ENCODE peak calls at places on chromosomes 2 and 18, in five cellular contexts. One of them, this sample, is unnamed. For H3K36me3, the result is how much of the 10 kb centered on the place peaks cover.

GRCh38 chr18:75377975-75378673 is 49.4 kb downstream of the SMIM21 start:
- DNase-seq in IMR-90: no peak
- DNase-seq in ovary: no peak
- DNase-seq in K562: peak
- DNase-seq in endothelial cell of umbilical vein: no peak
- DNase-seq in this sample: no peak

GRCh38 chr2:2850218-2850850 is 519.3 kb upstream of the MYT1L start:
- DNase-seq in ovary: no peak
- DNase-seq in endothelial cell of umbilical vein: no peak
- DNase-seq in K562: no peak
- DNase-seq in IMR-90: no peak
- DNase-seq in this sample: no peak

GRCh38 chr2:37975808-37976207 is 50.7 kb downstream of the RMDN2 start:
- DNase-seq in endothelial cell of umbilical vein: no peak
- DNase-seq in ovary: no peak
- DNase-seq in IMR-90: no peak
- DNase-seq in K562: no peak
- DNase-seq in this sample: no peak

GRCh38 chr2:59449264-59449663 is 1104.2 kb downstream of the BCL11A start:
- DNase-seq in K562: no peak
- DNase-seq in IMR-90: no peak
- DNase-seq in endothelial cell of umbilical vein: no peak
- DNase-seq in ovary: no peak
- DNase-seq in this sample: no peak

GRCh38 chr2:182606728-182607681 is 109.1 kb upstream of the DNAJC10 start:
- DNase-seq in endothelial cell of umbilical vein: no peak
- DNase-seq in ovary: no peak
- DNase-seq in K562: no peak
- DNase-seq in IMR-90: no peak
- DNase-seq in this sample: no peak

GRCh38 chr2:8653485-8653884 is 28.4 kb upstream of the ID2 start:
- DNase-seq in endothelial cell of umbilical vein: no peak
- DNase-seq in ovary: no peak
- DNase-seq in K562: no peak
- DNase-seq in IMR-90: no peak
- DNase-seq in this sample: no peak

GRCh38 chr18:12308386-12309100 is 502 bp downstream of the TUBB6 start:
- DNase-seq in ovary: peak
- DNase-seq in IMR-90: peak
- DNase-seq in endothelial cell of umbilical vein: peak
- DNase-seq in K562: peak
- DNase-seq in this sample: peak

GRCh38 chr2:66489433-66489832 is 54.5 kb downstream of the MEIS1 start:
- DNase-seq in K562: no peak
- DNase-seq in ovary: no peak
- DNase-seq in IMR-90: no peak
- DNase-seq in endothelial cell of umbilical vein: peak
- DNase-seq in this sample: no peak

GRCh38 chr18:57801379-57802165 is 1.5 kb downstream of the ATP8B1 start:
- DNase-seq in IMR-90: no peak
- DNase-seq in K562: no peak
- DNase-seq in endothelial cell of umbilical vein: peak
- DNase-seq in ovary: no peak
- DNase-seq in this sample: no peak

GRCh38 chr2:170159060-170159459 is 18.9 kb upstream of the MYO3B start:
- DNase-seq in endothelial cell of umbilical vein: no peak
- DNase-seq in ovary: no peak
- DNase-seq in IMR-90: no peak
- DNase-seq in K562: no peak
- DNase-seq in this sample: no peak

GRCh38 chr2:126886201-126886905 is 12.3 kb upstream of the TEX51 start:
- DNase-seq in ovary: peak
- DNase-seq in endothelial cell of umbilical vein: peak
- DNase-seq in K562: peak
- DNase-seq in IMR-90: peak
- DNase-seq in this sample: no peak

GRCh38 chr2:15643209-15643500 is 51.5 kb downstream of the DDX1 start:
- DNase-seq in ovary: no peak
- DNase-seq in endothelial cell of umbilical vein: no peak
- DNase-seq in IMR-90: no peak
- DNase-seq in K562: no peak
- DNase-seq in this sample: no peak

GRCh38 chr2:152766908-152767307 is 48.5 kb downstream of the ARL6IP6 start:
- DNase-seq in IMR-90: peak
- DNase-seq in K562: no peak
- DNase-seq in endothelial cell of umbilical vein: no peak
- DNase-seq in ovary: no peak
- DNase-seq in this sample: no peak

GRCh38 chr18:47251289-47252120 is at the start of gene SKOR2:
- DNase-seq in endothelial cell of umbilical vein: no peak
- DNase-seq in IMR-90: no peak
- DNase-seq in ovary: no peak
- DNase-seq in K562: no peak
- DNase-seq in this sample: no peak

GRCh38 chr18:7566587-7567486 is at the start of gene PTPRM:
- DNase-seq in K562: peak
- DNase-seq in ovary: peak
- DNase-seq in endothelial cell of umbilical vein: peak
- DNase-seq in IMR-90: peak
- DNase-seq in this sample: peak

GRCh38 chr18:47118986-47119385 is 31.3 kb downstream of the HDHD2 start:
- DNase-seq in K562: no peak
- DNase-seq in IMR-90: peak
- DNase-seq in ovary: no peak
- DNase-seq in endothelial cell of umbilical vein: no peak
- DNase-seq in this sample: no peak

GRCh38 chr2:8002765-8003393 is 679.0 kb upstream of the ID2 start:
- DNase-seq in ovary: no peak
- DNase-seq in K562: no peak
- DNase-seq in IMR-90: no peak
- DNase-seq in endothelial cell of umbilical vein: no peak
- DNase-seq in this sample: no peak

GRCh38 chr2:145652051-145652450 is 1132.1 kb upstream of the ZEB2 start:
- DNase-seq in IMR-90: peak
- DNase-seq in K562: no peak
- DNase-seq in ovary: no peak
- DNase-seq in endothelial cell of umbilical vein: no peak
- DNase-seq in this sample: no peak

GRCh38 chr18:29596959-29597358 is 1420.0 kb upstream of the CDH2 start:
- DNase-seq in IMR-90: no peak
- DNase-seq in K562: no peak
- DNase-seq in endothelial cell of umbilical vein: no peak
- DNase-seq in ovary: no peak
- DNase-seq in this sample: no peak

GRCh38 chr2:36672199-36672598 is 24.3 kb upstream of the VIT start:
- DNase-seq in ovary: no peak
- DNase-seq in endothelial cell of umbilical vein: peak
- DNase-seq in K562: no peak
- DNase-seq in IMR-90: peak
- DNase-seq in this sample: no peak

GRCh38 chr2:103734911-103735310 is 973.1 kb downstream of the TMEM182 start:
- DNase-seq in endothelial cell of umbilical vein: no peak
- DNase-seq in K562: no peak
- DNase-seq in IMR-90: no peak
- DNase-seq in ovary: no peak
- DNase-seq in this sample: no peak

GRCh38 chr18:24019641-24020331 is 5.2 kb downstream of the TTC39C start:
- DNase-seq in ovary: no peak
- DNase-seq in IMR-90: no peak
- DNase-seq in endothelial cell of umbilical vein: no peak
- DNase-seq in K562: no peak
- DNase-seq in this sample: no peak

GRCh38 chr2:188937228-188938220 is 36.6 kb upstream of the COL3A1 start:
- DNase-seq in ovary: no peak
- DNase-seq in IMR-90: peak
- DNase-seq in endothelial cell of umbilical vein: peak
- DNase-seq in K562: no peak
- DNase-seq in this sample: no peak

GRCh38 chr2:233476083-233476410 is 90.5 kb downstream of the USP40 start:
- DNase-seq in endothelial cell of umbilical vein: no peak
- DNase-seq in IMR-90: no peak
- DNase-seq in ovary: no peak
- DNase-seq in K562: no peak
- DNase-seq in this sample: no peak
- H3K36me3 ChIP-seq in endothelial cell of umbilical vein: under half
- H3K36me3 ChIP-seq in IMR-90: under half
- H3K36me3 ChIP-seq in ovary: under half
- H3K36me3 ChIP-seq in K562: under half
- H3K36me3 ChIP-seq in this sample: under half

GRCh38 chr2:33476100-33476792 is at the start of gene RASGRP3:
- DNase-seq in IMR-90: peak
- DNase-seq in endothelial cell of umbilical vein: peak
- DNase-seq in K562: peak
- DNase-seq in ovary: peak
- DNase-seq in this sample: peak
- TF ChIP-seq POLR2A in IMR-90: no peak
- TF ChIP-seq POLR2A in endothelial cell of umbilical vein: peak
- TF ChIP-seq POLR2A in K562: no peak
- TF ChIP-seq POLR2A in ovary: no peak
- TF ChIP-seq POLR2A in this sample: peak

DNA sequence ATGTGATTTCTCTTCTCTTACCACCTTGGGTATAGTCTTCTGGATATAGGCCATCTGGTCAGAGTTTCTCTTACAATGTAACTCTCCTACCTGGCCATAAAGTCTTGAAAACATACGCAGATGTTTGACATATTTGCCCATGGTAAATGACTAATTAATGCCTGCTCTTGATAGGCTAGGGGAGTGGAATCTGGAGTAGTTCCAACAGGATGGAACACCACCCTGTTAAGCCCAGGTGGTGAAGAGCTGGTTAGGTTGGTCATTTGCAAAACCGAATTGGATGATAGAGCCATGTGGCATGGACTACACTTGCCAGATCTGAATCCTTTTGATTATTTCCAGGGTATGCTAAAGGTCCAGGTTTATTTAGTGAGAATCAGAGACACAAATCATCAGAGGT is 36.5 kb downstream of the HADHB start:
- DNase-seq in IMR-90: no peak
- DNase-seq in endothelial cell of umbilical vein: no peak
- DNase-seq in K562: no peak
- DNase-seq in ovary: no peak
- DNase-seq in this sample: no peak
- H3K36me3 ChIP-seq in IMR-90: under half
- H3K36me3 ChIP-seq in endothelial cell of umbilical vein: under half
- H3K36me3 ChIP-seq in K562: half or more
- H3K36me3 ChIP-seq in ovary: under half
- H3K36me3 ChIP-seq in this sample: under half

GRCh38 chr2:62196278-62196901 is 475 bp downstream of the B3GNT2 start:
- DNase-seq in IMR-90: no peak
- DNase-seq in ovary: peak
- DNase-seq in endothelial cell of umbilical vein: no peak
- DNase-seq in K562: peak
- DNase-seq in this sample: no peak
- TF ChIP-seq POLR2A in IMR-90: no peak
- TF ChIP-seq POLR2A in ovary: no peak
- TF ChIP-seq POLR2A in endothelial cell of umbilical vein: no peak
- TF ChIP-seq POLR2A in K562: no peak
- TF ChIP-seq POLR2A in this sample: no peak

GRCh38 chr2:218644721-218645120 is 14.7 kb downstream of the ZNF142 start:
- DNase-seq in ovary: no peak
- DNase-seq in K562: no peak
- DNase-seq in endothelial cell of umbilical vein: no peak
- DNase-seq in IMR-90: no peak
- DNase-seq in this sample: no peak

GRCh38 chr2:218643751-218644310 is 15.6 kb downstream of the ZNF142 start:
- DNase-seq in ovary: no peak
- DNase-seq in endothelial cell of umbilical vein: no peak
- DNase-seq in IMR-90: no peak
- DNase-seq in K562: no peak
- DNase-seq in this sample: no peak

GRCh38 chr2:218645126-218645525 is 14.3 kb downstream of the ZNF142 start:
- DNase-seq in K562: no peak
- DNase-seq in IMR-90: peak
- DNase-seq in endothelial cell of umbilical vein: peak
- DNase-seq in ovary: no peak
- DNase-seq in this sample: no peak

GRCh38 chr2:218642786-218643185 is 16.6 kb downstream of the ZNF142 start:
- DNase-seq in IMR-90: no peak
- DNase-seq in endothelial cell of umbilical vein: no peak
- DNase-seq in ovary: no peak
- DNase-seq in K562: no peak
- DNase-seq in this sample: no peak

GRCh38 chr2:218642121-218642656 is 17.2 kb downstream of the ZNF142 start:
- DNase-seq in K562: no peak
- DNase-seq in IMR-90: no peak
- DNase-seq in ovary: no peak
- DNase-seq in endothelial cell of umbilical vein: no peak
- DNase-seq in this sample: no peak
- H3K36me3 ChIP-seq in K562: half or more
- H3K36me3 ChIP-seq in IMR-90: half or more
- H3K36me3 ChIP-seq in ovary: under half
- H3K36me3 ChIP-seq in endothelial cell of umbilical vein: half or more
- H3K36me3 ChIP-seq in this sample: under half

GRCh38 chr18:2980607-2980923 is 32.4 kb downstream of the LPIN2 start:
- DNase-seq in K562: no peak
- DNase-seq in ovary: no peak
- DNase-seq in endothelial cell of umbilical vein: no peak
- DNase-seq in IMR-90: no peak
- DNase-seq in this sample: no peak

GRCh38 chr18:2979871-2980606 is 32.9 kb downstream of the LPIN2 start:
- DNase-seq in endothelial cell of umbilical vein: peak
- DNase-seq in ovary: no peak
- DNase-seq in K562: no peak
- DNase-seq in IMR-90: no peak
- DNase-seq in this sample: no peak

GRCh38 chr18:2982452-2983172 is 30.3 kb downstream of the LPIN2 start:
- DNase-seq in ovary: no peak
- DNase-seq in IMR-90: no peak
- DNase-seq in endothelial cell of umbilical vein: peak
- DNase-seq in K562: peak
- DNase-seq in this sample: no peak

GRCh38 chr18:2983296-2983695 is 29.6 kb downstream of the LPIN2 start:
- DNase-seq in endothelial cell of umbilical vein: no peak
- DNase-seq in ovary: no peak
- DNase-seq in IMR-90: no peak
- DNase-seq in K562: no peak
- DNase-seq in this sample: no peak

GRCh38 chr18:2981212-2981728 is 31.7 kb downstream of the LPIN2 start:
- DNase-seq in ovary: no peak
- DNase-seq in K562: no peak
- DNase-seq in IMR-90: peak
- DNase-seq in endothelial cell of umbilical vein: peak
- DNase-seq in this sample: no peak
- TF ChIP-seq POLR2A in ovary: no peak
- TF ChIP-seq POLR2A in K562: no peak
- TF ChIP-seq POLR2A in IMR-90: no peak
- TF ChIP-seq POLR2A in endothelial cell of umbilical vein: no peak
- TF ChIP-seq POLR2A in this sample: no peak